ENCODE peak calls at places on chromosomes 2 and 18, in four cellular contexts. Z is GM23338, J is GM12878, B is WTC11. Y is an unnamed sample.
A peak's percentile ranks its signal among the peaks of the same experiment; 100 is the strongest.

GRCh38 chr2:159211447-159212396 is 74.8 kb downstream of the WDSUB1 start:
- DNase-seq in Z (peak; percentile 86), J (no peak), B (peak; percentile 56), Y (peak; percentile 67)

GRCh38 chr2:204914708-204915107 is 369.4 kb downstream of the PARD3B start:
- DNase-seq in Z (no peak), J (no peak), B (no peak), Y (no peak)

GRCh38 chr18:50832754-50833153 is 12.9 kb upstream of the MRO start:
- DNase-seq in Z (no peak), J (peak; percentile 26), B (no peak), Y (no peak)

GRCh38 chr2:182650704-182651103 is 65.4 kb upstream of the DNAJC10 start:
- DNase-seq in Z (peak; percentile 73), J (no peak), B (no peak), Y (peak; percentile 28)

GRCh38 chr2:95392320-95392719 is 10.2 kb upstream of the FAHD2A start:
- DNase-seq in Z (no peak), J (no peak), B (no peak), Y (no peak)

GRCh38 chr2:74440378-74441110 is 1.2 kb downstream of the RTKN start:
- DNase-seq in Z (peak; percentile 95), J (no peak), B (peak; percentile 83), Y (peak; percentile 95)

GRCh38 chr18:9094307-9095226 is 7.9 kb upstream of the NDUFV2 start:
- DNase-seq in Z (no peak), J (no peak), B (no peak), Y (peak; percentile 92)

GRCh38 chr2:28368417-28368798 is 24.2 kb upstream of the FOSL2 start:
- DNase-seq in Z (no peak), J (no peak), B (no peak), Y (no peak)

GRCh38 chr18:48136051-48136543 is 205.6 kb upstream of the SMAD2 start:
- DNase-seq in Z (peak; percentile 42), J (no peak), B (no peak), Y (no peak)

GRCh38 chr2:241849616-241850543 is 8.8 kb downstream of the PDCD1 start:
- DNase-seq in Z (no peak), J (no peak), B (peak; percentile 11), Y (peak; percentile 34)

GRCh38 chr18:79548621-79548985 is 131.0 kb upstream of the CTDP1 start:
- DNase-seq in Z (no peak), J (no peak), B (no peak), Y (no peak)

GRCh38 chr2:132725716-132726115 is 55.7 kb upstream of the LYPD1 start:
- DNase-seq in Z (no peak), J (no peak), B (no peak), Y (no peak)

GRCh38 chr18:3012306-3012919 is 531 bp downstream of the LPIN2 start:
- DNase-seq in Z (peak; percentile 67), J (no peak), B (peak; percentile 57), Y (no peak)

GRCh38 chr2:74902281-74902860 is 56.1 kb upstream of the POLE4 start:
- DNase-seq in Z (no peak), J (no peak), B (no peak), Y (peak; percentile 77)

GRCh38 chr18:9209230-9209629 is 72.6 kb downstream of the ANKRD12 start:
- DNase-seq in Z (no peak), J (no peak), B (no peak), Y (no peak)

GRCh38 chr2:19643117-19643518 is 258.7 kb downstream of the TTC32 start:
- DNase-seq in Z (no peak), J (peak; percentile 13), B (no peak), Y (no peak)

GRCh38 chr2:119441376-119442231 is 9.9 kb downstream of the TMEM37 start:
- DNase-seq in Z (no peak), J (no peak), B (no peak), Y (no peak)

GRCh38 chr18:65704051-65704450 is 46.8 kb upstream of the CDH7 start:
- DNase-seq in Z (no peak), J (no peak), B (no peak), Y (no peak)

GRCh38 chr2:146189541-146189940 is 1655.3 kb upstream of the ACVR2A start:
- DNase-seq in Z (no peak), J (no peak), B (no peak), Y (no peak)

GRCh38 chr2:163681765-163682164 is 54.0 kb downstream of the FIGN start:
- DNase-seq in Z (no peak), J (no peak), B (no peak), Y (no peak)

GRCh38 chr2:3565117-3565516 is 7.0 kb upstream of the RNASEH1 start:
- DNase-seq in Z (no peak), J (no peak), B (no peak), Y (no peak)

GRCh38 chr2:30149513-30149912 is 2.7 kb downstream of the YPEL5 start:
- DNase-seq in Z (peak; percentile 80), J (no peak), B (peak; percentile 19), Y (peak; percentile 59)

GRCh38 chr18:48326901-48327675 is 82.1 kb downstream of the ZBTB7C start:
- DNase-seq in Z (no peak), J (no peak), B (no peak), Y (no peak)

GRCh38 chr2:1556776-1557466 is 143.7 kb downstream of the TPO start:
- DNase-seq in Z (no peak), J (no peak), B (no peak), Y (peak; percentile 64)

GRCh38 chr2:175807031-175807873 is 194.8 kb downstream of the LNPK start:
- DNase-seq in Z (no peak), J (no peak), B (no peak), Y (no peak)

GRCh38 chr2:221911890-221912289 is 339.8 kb upstream of the EPHA4 start:
- DNase-seq in Z (peak; percentile 29), J (no peak), B (no peak), Y (no peak)

GRCh38 chr2:16613475-16613874 is 52.2 kb downstream of the CYRIA start:
- DNase-seq in Z (peak; percentile 56), J (no peak), B (no peak), Y (peak; percentile 20)

GRCh38 chr2:232420463-232421188 is 14.0 kb downstream of the ALPG start:
- DNase-seq in Z (peak; percentile 77), J (no peak), B (peak; percentile 61), Y (peak; percentile 16)

GRCh38 chr2:120737802-120738516 is 2.3 kb downstream of the GLI2 start:
- DNase-seq in Z (peak; percentile 87), J (no peak), B (peak; percentile 72), Y (no peak)

GRCh38 chr2:126811101-126811500 is 87.6 kb upstream of the TEX51 start:
- DNase-seq in Z (no peak), J (no peak), B (no peak), Y (no peak)

GRCh38 chr2:41707790-41708451 is 339.9 kb upstream of the PKDCC start:
- DNase-seq in Z (no peak), J (no peak), B (no peak), Y (no peak)

GRCh38 chr2:169757778-169758177 is 24.1 kb downstream of the KLHL23 start:
- DNase-seq in Z (no peak), J (no peak), B (no peak), Y (no peak)

GRCh38 chr2:216445489-216445888 is 33.2 kb downstream of the SMARCAL1 start:
- DNase-seq in Z (no peak), J (no peak), B (no peak), Y (no peak)

GRCh38 chr2:160073284-160073888 is 11.0 kb upstream of the PLA2R1 start:
- DNase-seq in Z (no peak), J (no peak), B (no peak), Y (peak; percentile 12)

GRCh38 chr2:129876576-129876975 is 102.9 kb upstream of the RAB6C start:
- DNase-seq in Z (peak; percentile 9), J (no peak), B (no peak), Y (no peak)

GRCh38 chr2:65778126-65778525 is 345.7 kb upstream of the SPRED2 start:
- DNase-seq in Z (peak; percentile 27), J (no peak), B (no peak), Y (no peak)

DNA sequence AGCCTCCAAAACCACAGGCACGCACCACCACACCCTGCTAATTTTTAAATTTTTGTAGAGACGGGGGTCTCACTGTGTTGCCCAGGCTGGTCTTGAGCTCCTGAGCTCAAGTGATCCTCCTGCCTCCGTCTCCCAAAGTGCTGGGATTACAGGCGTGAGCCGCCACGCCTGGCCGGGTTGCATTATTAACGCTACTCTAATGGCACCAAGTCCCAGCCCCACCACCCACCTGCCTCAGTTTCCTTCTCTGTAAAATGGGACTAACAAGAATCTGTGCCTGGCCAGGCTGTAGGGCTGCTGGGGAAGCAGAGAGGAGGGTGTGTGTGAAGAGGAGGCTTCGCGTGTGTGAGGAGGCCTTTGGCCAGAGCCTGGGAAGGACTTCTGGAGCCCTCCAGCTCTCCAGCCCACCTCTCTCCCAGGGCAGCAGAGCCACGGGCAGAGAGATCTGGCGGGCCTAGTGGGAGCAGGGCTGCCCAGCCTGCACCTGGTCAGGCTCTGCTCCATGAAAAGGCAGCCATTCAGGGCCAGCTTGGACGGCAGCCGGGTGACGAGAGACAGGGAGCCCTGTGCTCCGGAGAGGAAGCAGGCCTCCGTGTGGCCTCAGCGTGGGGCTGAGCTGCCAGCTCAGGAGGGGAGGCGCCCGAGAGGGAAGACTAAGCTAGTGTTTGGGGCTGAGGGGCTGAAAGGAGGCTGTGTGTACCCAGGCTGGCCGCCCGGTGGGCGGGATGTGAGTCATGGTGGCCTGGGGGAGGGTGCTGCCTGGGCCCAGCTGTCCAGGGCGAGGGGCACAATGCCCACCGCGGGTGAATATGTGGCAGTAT is 7.4 kb upstream of the B3GNT7 start:
- DNase-seq in Z (no peak), J (no peak), B (peak; percentile 25), Y (peak; percentile 73)
- TF ChIP-seq CREB1 in Z (no peak), J (no peak), B (no peak), Y (no peak)

GRCh38 chr2:181457741-181458425 is 697 bp downstream of the ITGA4 start:
- DNase-seq in Z (peak; percentile 53), J (no peak), B (peak; percentile 29), Y (no peak)
- TF ChIP-seq CREB1 in Z (no peak), J (no peak), B (peak; percentile 13), Y (no peak)

GRCh38 chr2:238019962-238020361 is 40.8 kb upstream of the SCLY start:
- DNase-seq in Z (no peak), J (no peak), B (no peak), Y (no peak)

GRCh38 chr2:238022594-238023157 is 38.1 kb upstream of the SCLY start:
- DNase-seq in Z (no peak), J (no peak), B (no peak), Y (no peak)

GRCh38 chr2:238023608-238024007 is 37.2 kb upstream of the SCLY start:
- DNase-seq in Z (no peak), J (no peak), B (no peak), Y (no peak)

GRCh38 chr2:238020816-238021215 is 40.0 kb upstream of the SCLY start:
- DNase-seq in Z (no peak), J (no peak), B (no peak), Y (no peak)

DNA sequence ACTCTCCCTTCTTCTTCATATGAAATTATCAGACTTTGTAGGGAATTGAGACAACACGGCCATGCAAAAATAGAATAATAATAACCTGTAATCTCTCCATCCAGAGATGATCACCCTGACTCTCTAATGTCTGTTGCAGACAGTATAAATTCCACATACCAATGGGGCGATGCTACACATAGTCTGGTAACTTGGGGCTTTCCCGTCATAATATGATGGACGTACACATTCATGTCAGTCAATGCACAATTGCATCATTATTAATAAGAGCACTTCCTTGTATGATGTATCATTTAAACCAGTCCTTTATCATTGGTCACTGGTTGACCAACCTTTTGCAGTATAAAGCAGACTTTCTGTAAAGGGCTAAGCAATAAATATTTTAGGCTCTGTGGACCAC is 39.5 kb upstream of the SCLY start:
- DNase-seq in Z (no peak), J (no peak), B (no peak), Y (no peak)
- TF ChIP-seq CREB1 in Z (no peak), J (no peak), B (no peak), Y (no peak)

GRCh38 chr2:88624477-88624876 is 2.8 kb downstream of the EIF2AK3 start:
- DNase-seq in Z (no peak), J (no peak), B (no peak), Y (no peak)
- TF ChIP-seq CREB1 in Z (no peak), J (no peak), B (no peak), Y (no peak)

Y was measured in HepG2.